ENCODE peak calls at places on chromosome 7, in eight cellular contexts. H is body of pancreas, J is endodermal cell, M is fibroblast of lung, A is WERI-Rb-1, U is psoas muscle, O is cardiac fibroblast, I is choroid plexus epithelial cell. F is an unnamed sample.

GRCh38 chr7:99086944-99087343 is 57.0 kb downstream of the SMURF1 start:
- DNase-seq in J (no peak), O (no peak), I (no peak), H (no peak), M (no peak), A (no peak), U (no peak), F (no peak)

GRCh38 chr7:81845628-81846259 is 75.9 kb upstream of the HGF start:
- DNase-seq in H (no peak), A (no peak), J (no peak), O (peak; percentile 63), I (peak; percentile 84), U (no peak), M (no peak), F (peak; percentile 53)

GRCh38 chr7:151590801-151591771 is 71.4 kb upstream of the RHEB start:
- DNase-seq in M (no peak), A (no peak), U (no peak), I (no peak), H (no peak), J (no peak), O (no peak), F (no peak)

GRCh38 chr7:30224511-30225031 is 59.8 kb upstream of the ZNRF2 start:
- DNase-seq in U (no peak), M (peak; percentile 96), H (no peak), A (no peak), I (peak; percentile 94), O (peak; percentile 71), J (no peak), F (peak; percentile 66)

GRCh38 chr7:92092210-92092609 is 42.1 kb downstream of the CYP51A1 start:
- DNase-seq in J (no peak), H (no peak), U (no peak), I (peak; percentile 8), A (no peak), M (no peak), O (no peak), F (no peak)

GRCh38 chr7:154546946-154547587 is 455.9 kb downstream of the PAXIP1 start:
- DNase-seq in J (no peak), I (no peak), U (no peak), M (no peak), H (no peak), O (no peak), A (no peak), F (no peak)

GRCh38 chr7:102463841-102464576 is 654 bp downstream of the ALKBH4 start:
- DNase-seq in M (no peak), U (no peak), H (no peak), I (peak; percentile 40), O (peak; percentile 22), A (no peak), J (no peak), F (no peak)

GRCh38 chr7:80014507-80014906 is 120.1 kb upstream of the GNAI1 start:
- DNase-seq in J (no peak), A (no peak), U (no peak), H (no peak), I (peak; percentile 92), O (peak; percentile 59), M (peak; percentile 74), F (no peak)

GRCh38 chr7:5701085-5701914 is 80.2 kb downstream of the RNF216 start:
- DNase-seq in H (no peak), A (no peak), J (no peak), M (peak; percentile 46), U (no peak), O (no peak), I (peak; percentile 51), F (peak; percentile 89)

GRCh38 chr7:34839645-34840044 is 181.6 kb downstream of the NPSR1 start:
- DNase-seq in I (no peak), M (no peak), H (no peak), J (no peak), O (no peak), U (no peak), A (no peak), F (no peak)

GRCh38 chr7:142556745-142557144 is 192.5 kb upstream of the PRSS1 start:
- DNase-seq in A (no peak), H (peak; percentile 71), M (peak; percentile 99), U (peak; percentile 62), I (peak; percentile 98), J (peak; percentile 84), O (peak; percentile 95), F (no peak)

GRCh38 chr7:155453296-155454182 is 4.4 kb upstream of the EN2 start:
- DNase-seq in A (no peak), H (no peak), M (no peak), J (peak; percentile 73), I (no peak), U (no peak), O (no peak), F (no peak)

GRCh38 chr7:19144661-19145428 is at the start of gene FERD3L:
- DNase-seq in U (peak; percentile 8), O (no peak), H (no peak), M (no peak), J (peak; percentile 65), A (no peak), I (no peak), F (no peak)

GRCh38 chr7:126286317-126286716 is 966.4 kb downstream of the GRM8 start:
- DNase-seq in H (no peak), I (no peak), J (no peak), O (no peak), U (no peak), M (no peak), A (no peak), F (no peak)

GRCh38 chr7:134470864-134471263 is 12.0 kb upstream of the AKR1B1 start:
- DNase-seq in U (no peak), M (peak; percentile 71), O (peak; percentile 35), I (peak; percentile 68), A (no peak), J (no peak), H (no peak), F (no peak)

GRCh38 chr7:100489824-100490223 is 6.1 kb downstream of the NYAP1 start:
- DNase-seq in U (no peak), A (peak; percentile 94), J (peak; percentile 89), H (peak; percentile 60), O (peak; percentile 94), M (peak; percentile 88), I (peak; percentile 96), F (peak; percentile 91)

GRCh38 chr7:29328050-29328449 is 133.5 kb downstream of the CHN2 start:
- DNase-seq in A (no peak), H (no peak), J (no peak), I (peak; percentile 13), O (no peak), U (no peak), M (no peak), F (no peak)

GRCh38 chr7:74480861-74481417 is 27.2 kb downstream of the GTF2IRD1 start:
- DNase-seq in A (peak; percentile 23), J (no peak), I (peak; percentile 90), M (peak; percentile 79), H (peak; percentile 45), U (peak; percentile 62), O (peak; percentile 90), F (no peak)

GRCh38 chr7:41695661-41696322 is 7.1 kb downstream of the INHBA start:
- DNase-seq in O (peak; percentile 82), H (no peak), M (no peak), J (no peak), I (peak; percentile 92), A (no peak), U (no peak), F (no peak)

GRCh38 chr7:41696323-41696916 is 6.5 kb downstream of the INHBA start:
- DNase-seq in M (peak; percentile 90), H (peak; percentile 78), O (peak; percentile 89), A (peak; percentile 56), I (peak; percentile 92), U (peak; percentile 73), J (peak; percentile 92), F (peak; percentile 38)

GRCh38 chr7:41691286-41691966 is 11.5 kb downstream of the INHBA start:
- DNase-seq in A (no peak), O (no peak), I (no peak), J (no peak), H (no peak), M (no peak), U (no peak), F (no peak)

GRCh38 chr7:41693150-41693997 is 9.5 kb downstream of the INHBA start:
- DNase-seq in U (no peak), O (peak; percentile 67), A (no peak), I (peak; percentile 83), H (no peak), J (no peak), M (no peak), F (no peak)

GRCh38 chr7:41694490-41694889 is 8.4 kb downstream of the INHBA start:
- DNase-seq in M (no peak), O (no peak), H (no peak), I (no peak), J (no peak), A (no peak), U (no peak), F (no peak)
- H3K4me3 ChIP-seq in M (no peak overlapping the region), O (no peak overlapping the region), H (no peak overlapping the region), I (no peak overlapping the region), J (no peak overlapping the region), A (no peak overlapping the region), U (no peak overlapping the region), F (no peak overlapping the region)

DNA sequence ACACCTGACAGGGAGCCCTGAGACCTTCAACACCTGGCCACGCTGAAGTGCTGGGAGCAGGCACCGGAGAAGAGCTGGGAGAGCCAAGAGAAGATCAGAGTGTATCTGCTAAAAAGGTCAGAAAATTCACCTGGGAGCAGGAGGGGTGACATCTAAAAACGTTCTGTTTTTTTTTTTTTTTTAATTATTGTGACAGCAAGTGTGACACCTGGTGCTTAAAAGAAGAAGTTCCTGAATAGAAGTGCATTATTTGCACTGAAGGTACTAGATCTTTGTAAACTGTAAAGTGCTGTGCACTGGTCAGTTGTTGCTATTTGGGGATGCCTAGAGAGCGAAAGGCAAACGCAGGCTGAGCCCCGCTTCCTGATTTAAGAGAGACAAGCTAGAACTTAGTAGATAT is 422.0 kb downstream of the PLXNA4 start:
- DNase-seq in J (no peak), H (no peak), I (no peak), A (no peak), U (no peak), M (no peak), O (no peak), F (no peak)
- TF ChIP-seq CTCF in J (peak; percentile 55), H (no peak), I (peak; percentile 7), A (no peak), U (peak; percentile 15), M (no peak), O (no peak), F (no peak)

GRCh38 chr7:23474098-23474828 is 4.0 kb upstream of the IGF2BP3 start:
- DNase-seq in J (peak; percentile 99), M (peak; percentile 94), H (peak; percentile 29), A (peak; percentile 98), U (peak; percentile 69), I (peak; percentile 98), O (peak; percentile 97), F (peak; percentile 99)
- H3K4me3 ChIP-seq in J (peak overlapping the region; percentile 99), M (peak overlapping the region; percentile 82), H (no peak overlapping the region), A (peak overlapping the region; percentile 93), U (peak overlapping the region; percentile 56), I (peak overlapping the region; percentile 84), O (peak overlapping the region; percentile 66), F (peak overlapping the region; percentile 98)

DNA sequence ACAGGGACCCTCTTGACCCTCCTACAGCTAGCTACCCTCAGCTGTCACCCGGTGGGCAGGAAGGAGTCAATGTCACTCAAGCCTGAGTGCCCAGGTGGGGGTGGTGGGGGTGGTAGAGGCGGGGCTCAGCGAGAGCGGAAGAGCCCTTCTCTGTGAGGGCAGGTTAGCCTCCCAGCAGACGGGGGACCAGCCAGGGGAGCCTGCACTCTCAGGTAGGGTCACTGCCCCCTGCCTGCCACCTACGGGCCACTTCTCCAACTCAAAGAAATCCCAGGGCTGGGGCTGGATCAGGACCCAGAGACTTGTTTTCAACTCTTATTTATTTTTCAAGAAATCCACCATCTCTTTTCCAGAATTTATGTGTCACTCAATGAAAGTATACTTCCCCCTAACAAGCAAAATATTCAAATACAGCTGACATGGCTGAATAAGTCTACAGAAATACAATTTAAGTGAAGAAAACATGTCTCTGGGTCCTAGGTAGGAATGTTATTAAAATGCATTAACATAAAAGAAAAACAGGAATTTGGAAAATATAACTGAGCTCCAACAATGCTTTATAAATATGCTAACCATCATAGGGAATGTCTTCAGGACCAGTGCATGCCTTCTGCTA is 63.4 kb upstream of the DDC start:
- DNase-seq in A (peak; percentile 17), U (no peak), J (peak; percentile 84), M (no peak), O (no peak), H (no peak), I (no peak), F (no peak)
- TF ChIP-seq CTCF in A (peak; percentile 41), U (peak; percentile 6), J (peak; percentile 70), M (no peak), O (no peak), H (no peak), I (no peak), F (no peak)

F was measured in GM12865.